ENCODE peak calls at places on chromosome 21, in six cellular contexts. V is GM23338, T is WTC11, W is H1, C is HepG2, X is GM12878. D is an unnamed sample.

GRCh38 chr21:17903029-17903806 is 84.1 kb upstream of the C21orf91 start:
- DNase-seq in V (peak; percentile 39), T (no peak), W (no peak), C (no peak), X (no peak), D (no peak)

GRCh38 chr21:37266515-37267221 is 466 bp downstream of the VPS26C start:
- DNase-seq in V (no peak), T (peak; percentile 67), W (peak; percentile 74), C (peak; percentile 27), X (no peak), D (no peak)

GRCh38 chr21:25717491-25718139 is 17.1 kb downstream of the ATP5PF start:
- DNase-seq in V (peak; percentile 39), T (no peak), W (no peak), C (no peak), X (no peak), D (peak; percentile 77)

GRCh38 chr21:25561668-25562641 is 45.3 kb downstream of the MRPL39 start:
- DNase-seq in V (peak; percentile 83), T (peak; percentile 74), W (peak; percentile 79), C (no peak), X (peak; percentile 66), D (no peak)

GRCh38 chr21:16372546-16372945 is 642.8 kb downstream of the USP25 start:
- DNase-seq in V (no peak), T (no peak), W (no peak), C (no peak), X (no peak), D (no peak)

GRCh38 chr21:45072166-45072962 is 2.0 kb upstream of the ADARB1 start:
- DNase-seq in V (no peak), T (no peak), W (no peak), C (no peak), X (no peak), D (no peak)

GRCh38 chr21:23534833-23535232 is 2072.4 kb downstream of the MRPL39 start:
- DNase-seq in V (no peak), T (no peak), W (no peak), C (no peak), X (no peak), D (no peak)

GRCh38 chr21:36320421-36321324 is 676 bp downstream of the MORC3 start:
- DNase-seq in V (peak; percentile 74), T (peak; percentile 66), W (peak; percentile 79), C (peak; percentile 35), X (peak; percentile 17), D (peak; percentile 95)

GRCh38 chr21:36419996-36420395 is 34.8 kb downstream of the CHAF1B start:
- DNase-seq in V (peak; percentile 91), T (peak; percentile 84), W (peak; percentile 79), C (peak; percentile 63), X (no peak), D (peak; percentile 91)

GRCh38 chr21:29499734-29500343 is 201.1 kb downstream of the BACH1 start:
- DNase-seq in V (peak; percentile 84), T (peak; percentile 74), W (peak; percentile 78), C (peak; percentile 50), X (no peak), D (peak; percentile 69)

GRCh38 chr21:42027804-42028753 is 17.9 kb upstream of the ZBTB21 start:
- DNase-seq in V (no peak), T (no peak), W (no peak), C (no peak), X (no peak), D (no peak)

GRCh38 chr21:26887241-26887640 is 42.0 kb upstream of the ADAMTS1 start:
- DNase-seq in V (no peak), T (no peak), W (no peak), C (no peak), X (no peak), D (no peak)

GRCh38 chr21:35257413-35257812 is 208.3 kb upstream of the RUNX1 start:
- DNase-seq in V (no peak), T (no peak), W (no peak), C (no peak), X (no peak), D (peak; percentile 29)

GRCh38 chr21:45515241-45516061 is 26.8 kb downstream of the SLC19A1 start:
- DNase-seq in V (peak; percentile 57), T (no peak), W (no peak), C (no peak), X (no peak), D (no peak)

GRCh38 chr21:46621457-46622182 is 13.9 kb upstream of the PRMT2 start:
- DNase-seq in V (no peak), T (no peak), W (no peak), C (peak; percentile 85), X (no peak), D (no peak)

GRCh38 chr21:35427320-35428040 is 378.4 kb upstream of the RUNX1 start:
- DNase-seq in V (no peak), T (no peak), W (no peak), C (no peak), X (no peak), D (no peak)

GRCh38 chr21:28487455-28488070 is 505.1 kb downstream of the LTN1 start:
- DNase-seq in V (no peak), T (no peak), W (no peak), C (no peak), X (no peak), D (no peak)

GRCh38 chr21:44010429-44010828 is 1.7 kb upstream of the TRAPPC10 start:
- DNase-seq in V (peak; percentile 70), T (peak; percentile 56), W (peak; percentile 62), C (peak; percentile 69), X (no peak), D (no peak)
- TF ChIP-seq CREB1 in V (no peak), T (no peak), W (no peak), C (no peak), X (no peak), D (no peak)

GRCh38 chr21:38766987-38767722 is 38.6 kb upstream of the ETS2 start:
- DNase-seq in V (no peak), T (no peak), W (no peak), C (peak; percentile 20), X (peak; percentile 96), D (no peak)
- TF ChIP-seq CREB1 in V (no peak), T (no peak), W (no peak), C (no peak), X (peak; percentile 56), D (no peak)

GRCh38 chr21:14306143-14306907 is 76.6 kb downstream of the HSPA13 start:
- DNase-seq in V (no peak), T (no peak), W (no peak), C (no peak), X (no peak), D (peak; percentile 26)

GRCh38 chr21:14303731-14304488 is 79.0 kb downstream of the HSPA13 start:
- DNase-seq in V (no peak), T (no peak), W (no peak), C (no peak), X (no peak), D (no peak)

DNA sequence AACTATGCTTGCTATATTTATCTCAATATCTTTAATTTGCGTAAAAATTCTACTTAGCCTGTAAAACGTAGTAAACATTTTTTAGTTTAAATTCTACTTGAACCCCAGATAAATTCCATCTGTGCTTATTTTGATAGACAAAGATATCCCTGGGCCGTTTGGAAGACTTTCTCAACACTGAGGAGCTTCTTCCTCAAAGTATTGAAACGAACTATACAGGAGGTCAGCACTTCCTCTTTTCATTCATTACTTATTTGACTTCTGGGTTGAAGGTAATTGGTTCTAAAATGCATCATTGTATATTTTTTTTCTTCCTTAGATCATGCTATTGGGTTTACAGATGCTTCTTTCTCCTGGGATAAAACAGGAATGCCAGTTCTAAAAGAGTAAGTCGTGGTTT is 74.7 kb downstream of the HSPA13 start:
- DNase-seq in V (no peak), T (no peak), W (no peak), C (no peak), X (no peak), D (no peak)
- TF ChIP-seq CREB1 in V (no peak), T (no peak), W (no peak), C (no peak), X (no peak), D (no peak)

GRCh38 chr21:31456201-31456600 is 112.1 kb upstream of the TIAM1 start:
- DNase-seq in V (no peak), T (no peak), W (no peak), C (no peak), X (no peak), D (no peak)

GRCh38 chr21:31459457-31459856 is 115.4 kb upstream of the TIAM1 start:
- DNase-seq in V (peak; percentile 66), T (no peak), W (no peak), C (no peak), X (no peak), D (peak; percentile 45)

GRCh38 chr21:31460985-31461384 is 116.9 kb upstream of the TIAM1 start:
- DNase-seq in V (no peak), T (no peak), W (no peak), C (no peak), X (no peak), D (no peak)

GRCh38 chr21:31455506-31455905 is 111.4 kb upstream of the TIAM1 start:
- DNase-seq in V (no peak), T (no peak), W (no peak), C (no peak), X (no peak), D (no peak)

DNA sequence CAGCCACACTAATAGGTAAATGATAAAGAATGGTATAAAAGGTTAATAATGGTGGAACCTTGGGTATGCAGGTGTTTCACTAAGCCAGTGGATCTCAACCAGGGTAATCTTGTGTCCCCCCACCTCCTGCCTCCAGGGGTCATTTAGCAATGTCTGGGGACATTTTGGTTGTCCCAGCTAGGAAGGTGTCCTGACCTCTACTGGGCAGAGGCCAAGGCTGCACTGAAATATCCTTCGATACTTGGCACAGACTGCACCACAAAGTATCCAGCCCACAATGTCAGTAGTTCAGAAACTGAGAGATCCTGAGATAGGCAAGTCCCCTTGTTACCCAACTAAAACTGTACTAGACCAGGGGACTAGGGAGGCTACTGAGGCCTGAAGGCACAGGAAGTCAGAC is 113.6 kb upstream of the TIAM1 start:
- DNase-seq in V (peak; percentile 60), T (peak; percentile 41), W (no peak), C (no peak), X (no peak), D (no peak)
- TF ChIP-seq CREB1 in V (no peak), T (no peak), W (no peak), C (no peak), X (no peak), D (no peak)